ENCODE peak calls at places on chromosome 18, in five cellular contexts. J is iPS DF 6.9, M is esophagus squamous epithelium, H is Panc1, C is mucosa of descending colon. O is an unnamed sample. For H3K36me3, the result is how much of the 10 kb centered on the place peaks cover.

GRCh38 chr18:1090758-1091157 is 186.1 kb downstream of the ADCYAP1 start:
- DNase-seq in J (no peak), M (no peak), H (no peak), C (no peak), O (no peak)

GRCh38 chr18:27165412-27165811 is 19.7 kb downstream of the CHST9 start:
- DNase-seq in J (no peak), M (no peak), H (no peak), C (no peak), O (no peak)

GRCh38 chr18:42536442-42536841 is 579.0 kb downstream of the RIT2 start:
- DNase-seq in J (no peak), M (no peak), H (no peak), C (no peak), O (no peak)

GRCh38 chr18:35634376-35634775 is 52.8 kb downstream of the GALNT1 start:
- DNase-seq in J (no peak), M (no peak), H (no peak), C (no peak), O (no peak)

GRCh38 chr18:48900469-48900868 is 50.3 kb downstream of the SMAD7 start:
- DNase-seq in J (no peak), M (no peak), H (no peak), C (no peak), O (no peak)

GRCh38 chr18:55221577-55221976 is 262.3 kb upstream of the CCDC68 start:
- DNase-seq in J (no peak), M (no peak), H (no peak), C (no peak), O (no peak)

GRCh38 chr18:50004013-50004412 is 190.7 kb upstream of the ACAA2 start:
- DNase-seq in J (no peak), M (no peak), H (no peak), C (no peak), O (no peak)

GRCh38 chr18:50726960-50727589 is 92.7 kb downstream of the MRO start:
- DNase-seq in J (no peak), M (no peak), H (no peak), C (no peak), O (no peak)

GRCh38 chr18:6261938-6262337 is 152.8 kb downstream of the L3MBTL4 start:
- DNase-seq in J (no peak), M (no peak), H (no peak), C (no peak), O (no peak)

GRCh38 chr18:78623142-78623541 is 356.5 kb upstream of the SALL3 start:
- DNase-seq in J (no peak), M (no peak), H (no peak), C (no peak), O (no peak)

GRCh38 chr18:51765712-51766360 is 568.4 kb upstream of the MEX3C start:
- DNase-seq in J (no peak), M (no peak), H (no peak), C (no peak), O (no peak)

GRCh38 chr18:808086-808485 is 4.0 kb downstream of the YES1 start:
- DNase-seq in J (no peak), M (no peak), H (no peak), C (no peak), O (no peak)

GRCh38 chr18:2883137-2883671 is 36.4 kb downstream of the EMILIN2 start:
- DNase-seq in J (no peak), M (no peak), H (no peak), C (peak), O (no peak)

GRCh38 chr18:60891936-60892335 is 441.3 kb upstream of the CDH20 start:
- DNase-seq in J (no peak), M (no peak), H (no peak), C (no peak), O (no peak)

GRCh38 chr18:79511271-79511670 is 115.5 kb downstream of the NFATC1 start:
- DNase-seq in J (no peak), M (no peak), H (no peak), C (peak), O (no peak)

GRCh38 chr18:6683112-6683876 is 46.2 kb upstream of the ARHGAP28 start:
- DNase-seq in J (no peak), M (no peak), H (no peak), C (no peak), O (no peak)

GRCh38 chr18:64405161-64405560 is 256.3 kb upstream of the LINC00305 start:
- DNase-seq in J (no peak), M (no peak), H (no peak), C (no peak), O (no peak)

GRCh38 chr18:54205951-54206350 is 18.5 kb downstream of the MBD2 start:
- DNase-seq in J (no peak), M (no peak), H (no peak), C (no peak), O (no peak)

GRCh38 chr18:7221424-7222155 is 9.3 kb upstream of the LRRC30 start:
- DNase-seq in J (peak), M (no peak), H (peak), C (peak), O (no peak)

GRCh38 chr18:54926593-54927297 is 32.5 kb downstream of the CCDC68 start:
- DNase-seq in J (no peak), M (no peak), H (no peak), C (no peak), O (no peak)

GRCh38 chr18:52348209-52348608 is 8.2 kb downstream of the DCC start:
- DNase-seq in J (no peak), M (no peak), H (no peak), C (no peak), O (no peak)

GRCh38 chr18:25279556-25279955 is 72.4 kb downstream of the ZNF521 start:
- DNase-seq in J (no peak), M (no peak), H (no peak), C (no peak), O (no peak)

GRCh38 chr18:79531926-79532689 is 136.4 kb downstream of the NFATC1 start:
- DNase-seq in J (no peak), M (no peak), H (no peak), C (no peak), O (no peak)

GRCh38 chr18:62018034-62018760 is 125.4 kb upstream of the RNF152 start:
- DNase-seq in J (no peak), M (no peak), H (no peak), C (peak), O (peak)

GRCh38 chr18:56637897-56638231 is 528 bp downstream of the TXNL1 start:
- DNase-seq in J (no peak), M (no peak), H (no peak), C (no peak), O (no peak)

GRCh38 chr18:77062518-77063003 is 70.0 kb downstream of the MBP start:
- DNase-seq in J (no peak), M (no peak), H (no peak), C (no peak), O (no peak)

GRCh38 chr18:74499633-74500032 is 3.5 kb downstream of the CNDP2 start:
- DNase-seq in J (no peak), M (peak), H (no peak), C (peak), O (no peak)

GRCh38 chr18:25111382-25112070 is 240.4 kb downstream of the ZNF521 start:
- DNase-seq in J (no peak), M (no peak), H (no peak), C (no peak), O (no peak)

GRCh38 chr18:63155169-63155852 is 164.3 kb downstream of the BCL2 start:
- DNase-seq in J (peak), M (peak), H (peak), C (peak), O (no peak)
- H3K36me3 ChIP-seq in J (under half), M (under half), H (under half), C (under half), O (under half)

DNA sequence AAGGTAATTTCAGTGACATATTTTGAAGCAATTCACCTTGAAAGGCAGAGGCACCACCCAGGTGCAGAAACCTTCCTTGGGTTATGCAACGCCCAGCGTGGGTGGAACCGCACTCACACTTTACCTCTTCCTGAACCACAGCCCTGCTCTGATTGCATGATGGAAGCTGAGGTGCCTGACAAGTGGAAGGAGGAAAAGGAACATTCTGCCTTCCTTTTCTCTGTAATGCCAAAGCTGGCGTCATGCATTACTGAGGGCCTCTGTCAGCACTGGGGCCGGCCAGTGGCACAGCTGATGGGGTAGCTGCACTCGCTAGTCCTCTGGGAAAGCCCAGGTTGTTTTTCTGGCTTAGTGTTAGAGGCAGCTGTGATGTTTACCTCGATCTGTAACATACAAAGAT is 266.5 kb downstream of the NEDD4L start:
- DNase-seq in J (no peak), M (no peak), H (no peak), C (peak), O (no peak)
- H3K4me3 ChIP-seq in J (no peak), M (no peak), H (no peak), C (no peak), O (no peak)

GRCh38 chr18:23450022-23450421 is 3.1 kb upstream of the RIOK3 start:
- DNase-seq in J (no peak), M (no peak), H (no peak), C (no peak), O (no peak)

GRCh38 chr18:23451011-23451410 is 2.1 kb upstream of the RIOK3 start:
- DNase-seq in J (no peak), M (no peak), H (no peak), C (no peak), O (no peak)

GRCh38 chr18:23451491-23451890 is 1.6 kb upstream of the RIOK3 start:
- DNase-seq in J (no peak), M (no peak), H (no peak), C (no peak), O (no peak)

GRCh38 chr18:23452347-23452727 is 750 bp upstream of the RIOK3 start:
- DNase-seq in J (no peak), M (no peak), H (no peak), C (no peak), O (no peak)

GRCh38 chr18:23448291-23448690 is 4.8 kb upstream of the RIOK3 start:
- DNase-seq in J (no peak), M (no peak), H (no peak), C (no peak), O (no peak)
- H3K36me3 ChIP-seq in J (under half), M (under half), H (under half), C (under half), O (under half)

GRCh38 chr18:46268662-46269061 is 164.5 kb downstream of the HAUS1 start:
- DNase-seq in J (no peak), M (no peak), H (no peak), C (peak), O (no peak)
- H3K4me3 ChIP-seq in J (no peak), M (no peak), H (no peak), C (no peak), O (no peak)

GRCh38 chr18:11888726-11889125 is 19.4 kb downstream of the MPPE1 start:
- DNase-seq in J (no peak), M (no peak), H (no peak), C (no peak), O (no peak)
- H3K36me3 ChIP-seq in J (under half), M (under half), H (under half), C (under half), O (under half)